ENCODE peak calls at places on chromosomes 13 and 19, in four cellular contexts. H is iris pigment epithelial cell, B is EH, D is breast epithelium. Z is an unnamed sample.
A peak's percentile ranks its signal among the peaks of the same experiment; 100 is the strongest.

GRCh38 chr19:1857648-1858326 is 5.6 kb downstream of the KLF16 start:
- DNase-seq in H (no peak), B (no peak), D (no peak), Z (no peak)

GRCh38 chr13:100657881-100658315 is 16.7 kb downstream of the TMTC4 start:
- DNase-seq in B (no peak), D (no peak), H (no peak), Z (no peak)

GRCh38 chr13:113813749-113814434 is 50.0 kb downstream of the GAS6 start:
- DNase-seq in D (no peak), B (no peak), H (no peak), Z (no peak)

GRCh38 chr19:5880604-5881078 is 10.3 kb upstream of the FUT5 start:
- DNase-seq in D (no peak), B (peak; percentile 94), H (peak; percentile 82), Z (no peak)

GRCh38 chr19:2969104-2969504 is 8.3 kb upstream of the TLE6 start:
- DNase-seq in D (no peak), B (no peak), H (no peak), Z (no peak)

GRCh38 chr13:46593403-46593802 is 40.4 kb downstream of the LRCH1 start:
- DNase-seq in H (no peak), B (no peak), D (no peak), Z (no peak)

GRCh38 chr19:39401549-39402416 is 4.9 kb upstream of the ZFP36 start:
- DNase-seq in B (peak; percentile 65), D (no peak), H (peak; percentile 79), Z (peak; percentile 73)

GRCh38 chr13:50358221-50358620 is 343.0 kb downstream of the KCNRG start:
- DNase-seq in H (no peak), D (no peak), B (no peak), Z (no peak)

GRCh38 chr19:50285833-50286232 is 43.3 kb downstream of the KCNC3 start:
- DNase-seq in H (no peak), D (no peak), B (no peak), Z (no peak)

GRCh38 chr13:75507027-75508001 is 25.3 kb upstream of the TBC1D4 start:
- DNase-seq in H (no peak), D (no peak), B (no peak), Z (no peak)

GRCh38 chr13:80341098-80341701 is at the start of gene SPRY2:
- DNase-seq in B (peak; percentile 97), H (peak; percentile 98), D (peak; percentile 88), Z (peak; percentile 98)

GRCh38 chr19:8631425-8631819 is 989 bp downstream of the NFILZ start:
- DNase-seq in B (peak; percentile 32), D (no peak), H (peak; percentile 70), Z (no peak)

GRCh38 chr13:78700121-78700910 is 41.4 kb upstream of the OBI1 start:
- DNase-seq in B (peak; percentile 32), H (peak; percentile 85), D (no peak), Z (peak; percentile 26)

GRCh38 chr19:54620464-54620863 is 9.8 kb upstream of the LILRB1 start:
- DNase-seq in D (no peak), B (no peak), H (no peak), Z (no peak)

GRCh38 chr19:13363954-13364353 is 142.3 kb downstream of the CACNA1A start:
- DNase-seq in D (no peak), B (no peak), H (no peak), Z (no peak)

GRCh38 chr19:55467236-55468053 is 2.9 kb upstream of the C19orf85 start:
- DNase-seq in B (peak; percentile 83), H (peak; percentile 64), D (no peak), Z (peak; percentile 61)

GRCh38 chr19:35135389-35135909 is 590 bp upstream of the LGI4 start:
- DNase-seq in B (peak; percentile 67), D (no peak), H (peak; percentile 54), Z (peak; percentile 67)

GRCh38 chr13:66577358-66577757 is 652.8 kb downstream of the PCDH9 start:
- DNase-seq in D (no peak), H (no peak), B (no peak), Z (no peak)

GRCh38 chr19:40445945-40446784 is 2.0 kb upstream of the SERTAD3 start:
- DNase-seq in D (peak; percentile 74), B (peak; percentile 48), H (peak; percentile 34), Z (no peak)

GRCh38 chr19:12773571-12773970 is 1.8 kb downstream of the HOOK2 start:
- DNase-seq in B (peak; percentile 74), D (no peak), H (no peak), Z (peak; percentile 60)

GRCh38 chr19:2816641-2817040 is 3.0 kb upstream of the ZNF554 start:
- DNase-seq in D (no peak), B (no peak), H (no peak), Z (no peak)

GRCh38 chr13:71587778-71588177 is 279.2 kb downstream of the DACH1 start:
- DNase-seq in D (no peak), H (no peak), B (no peak), Z (no peak)

GRCh38 chr13:111203742-111204386 is 88.8 kb downstream of the ARHGEF7 start:
- DNase-seq in D (no peak), B (no peak), H (no peak), Z (no peak)

GRCh38 chr13:106243011-106243410 is 292.5 kb downstream of the EFNB2 start:
- DNase-seq in D (no peak), H (no peak), B (no peak), Z (no peak)

GRCh38 chr19:34359140-34359953 is 5.6 kb upstream of the GPI start:
- DNase-seq in B (peak; percentile 97), D (peak; percentile 92), H (peak; percentile 99), Z (peak; percentile 96)

GRCh38 chr19:17260842-17261325 is 3.7 kb downstream of the USHBP1 start:
- DNase-seq in H (peak; percentile 60), B (peak; percentile 79), D (peak; percentile 86), Z (peak; percentile 85)

GRCh38 chr13:59488436-59488835 is 675.3 kb downstream of the DIAPH3 start:
- DNase-seq in D (no peak), B (peak; percentile 60), H (no peak), Z (no peak)

GRCh38 chr13:44465318-44465717 is 91.7 kb downstream of the SERP2 start:
- DNase-seq in D (no peak), B (peak; percentile 22), H (no peak), Z (peak; percentile 23)

GRCh38 chr19:47765522-47766358 is 12.8 kb upstream of the SELENOW start:
- DNase-seq in D (peak; percentile 69), H (peak; percentile 50), B (peak; percentile 67), Z (peak; percentile 64)

GRCh38 chr13:84377071-84377470 is 494.8 kb upstream of the SLITRK1 start:
- DNase-seq in H (no peak), B (peak; percentile 17), D (no peak), Z (no peak)

GRCh38 chr13:26022538-26023292 is 29.1 kb downstream of the SHISA2 start:
- DNase-seq in B (peak; percentile 83), D (peak; percentile 89), H (peak; percentile 9), Z (peak; percentile 56)

GRCh38 chr19:29665826-29666633 is 769 bp downstream of the PLEKHF1 start:
- DNase-seq in H (peak; percentile 44), D (peak; percentile 52), B (peak; percentile 74), Z (peak; percentile 61)

GRCh38 chr13:29578300-29579048 is 17.0 kb downstream of the SLC7A1 start:
- DNase-seq in H (no peak), D (no peak), B (no peak), Z (no peak)

GRCh38 chr13:43473437-43473836 is 313.3 kb downstream of the ENOX1 start:
- DNase-seq in H (no peak), D (no peak), B (no peak), Z (no peak)

GRCh38 chr19:2495651-2496316 is 19.9 kb downstream of the GADD45B start:
- DNase-seq in H (no peak), D (no peak), B (peak; percentile 86), Z (no peak)

GRCh38 chr19:13121551-13122274 is 3.6 kb downstream of the NACC1 start:
- DNase-seq in B (no peak), H (no peak), D (no peak), Z (no peak)

GRCh38 chr19:47641891-47642485 is 33.1 kb downstream of the BICRA start:
- DNase-seq in B (no peak), D (no peak), H (peak; percentile 43), Z (no peak)

GRCh38 chr13:73141292-73141771 is 82.5 kb downstream of the KLF5 start:
- DNase-seq in H (peak; percentile 28), B (no peak), D (no peak), Z (no peak)

GRCh38 chr13:113155201-113155600 is 3.2 kb upstream of the PROZ start:
- DNase-seq in B (no peak), D (no peak), H (no peak), Z (no peak)

Z was measured in ELR.